ENCODE peak calls at places on chromosomes 3 and 15, in five cellular contexts. X, O, I, S and F are unnamed samples.
A peak's percentile ranks its signal among the peaks of the same experiment; 100 is the strongest.

GRCh38 chr3:58577269-58577821 is at the start of gene FAM107A:
- DNase-seq in I (peak; percentile 63), O (no peak), X (no peak), S (peak; percentile 58), F (peak; percentile 57)

GRCh38 chr3:115518100-115518852 is 105.0 kb upstream of the GAP43 start:
- DNase-seq in S (no peak), X (no peak), O (peak; percentile 43), I (peak; percentile 78), F (no peak)

GRCh38 chr15:70234256-70234965 is 136.7 kb upstream of the TLE3 start:
- DNase-seq in X (no peak), O (no peak), I (peak; percentile 79), S (no peak), F (no peak)

GRCh38 chr3:196322-197153 is at the start of gene CHL1:
- DNase-seq in X (no peak), S (no peak), O (no peak), I (no peak), F (no peak)

GRCh38 chr3:30078736-30079135 is 527.7 kb upstream of the TGFBR2 start:
- DNase-seq in O (no peak), S (no peak), X (no peak), I (no peak), F (no peak)

GRCh38 chr3:126551066-126551838 is 7.5 kb downstream of the C3orf22 start:
- DNase-seq in S (no peak), I (no peak), X (no peak), O (no peak), F (no peak)

GRCh38 chr3:172223870-172224269 is 184.5 kb downstream of the FNDC3B start:
- DNase-seq in X (no peak), S (no peak), I (no peak), O (peak; percentile 71), F (no peak)

GRCh38 chr3:119352235-119352634 is 58.1 kb downstream of the ARHGAP31 start:
- DNase-seq in O (no peak), S (no peak), X (no peak), I (peak; percentile 58), F (no peak)

GRCh38 chr15:66040211-66040892 is 171.1 kb downstream of the RAB11A start:
- DNase-seq in I (no peak), X (no peak), S (no peak), O (no peak), F (no peak)

GRCh38 chr15:33638439-33638838 is 327.7 kb downstream of the RYR3 start:
- DNase-seq in S (no peak), I (no peak), O (no peak), X (no peak), F (no peak)

GRCh38 chr15:55914446-55914845 is 79.0 kb downstream of the NEDD4 start:
- DNase-seq in O (no peak), S (no peak), X (no peak), I (peak; percentile 45), F (no peak)

GRCh38 chr15:74275957-74276356 is 39.8 kb downstream of the CCDC33 start:
- DNase-seq in O (no peak), S (no peak), I (no peak), X (no peak), F (no peak)

GRCh38 chr3:121956363-121956762 is 62.2 kb downstream of the SLC15A2 start:
- DNase-seq in I (no peak), O (no peak), X (no peak), S (no peak), F (no peak)

GRCh38 chr3:126654571-126655393 is at the start of gene TXNRD3:
- DNase-seq in I (peak; percentile 67), S (peak; percentile 68), X (peak; percentile 48), O (peak; percentile 66), F (peak; percentile 70)

GRCh38 chr15:74545776-74546656 is 5.0 kb downstream of the ARID3B start:
- DNase-seq in S (peak; percentile 90), O (peak; percentile 90), I (peak; percentile 99), X (peak; percentile 91), F (peak; percentile 96)

GRCh38 chr3:5233026-5233425 is 45.5 kb downstream of the EDEM1 start:
- DNase-seq in I (no peak), X (no peak), S (no peak), O (no peak), F (no peak)

GRCh38 chr3:143118630-143119008 is 952 bp upstream of the CHST2 start:
- DNase-seq in O (no peak), X (no peak), S (no peak), I (no peak), F (no peak)

GRCh38 chr3:124563376-124563775 is 166.9 kb upstream of the UMPS start:
- DNase-seq in O (no peak), S (no peak), I (no peak), X (no peak), F (no peak)

GRCh38 chr15:75356006-75356405 is 9.2 kb downstream of the NEIL1 start:
- DNase-seq in I (no peak), O (no peak), S (no peak), X (no peak), F (no peak)

GRCh38 chr15:58585668-58586461 is 154.1 kb downstream of the LIPC start:
- DNase-seq in I (no peak), S (no peak), X (no peak), O (no peak), F (no peak)

GRCh38 chr3:115758076-115758763 is 134.9 kb downstream of the GAP43 start:
- DNase-seq in I (peak; percentile 47), O (peak; percentile 41), X (no peak), S (no peak), F (no peak)

GRCh38 chr15:31344824-31345605 is 18.4 kb downstream of the KLF13 start:
- DNase-seq in S (no peak), I (no peak), O (no peak), X (no peak), F (no peak)

GRCh38 chr3:148211725-148212124 is 486.0 kb upstream of the AGTR1 start:
- DNase-seq in I (peak; percentile 53), S (no peak), X (no peak), O (no peak), F (no peak)

GRCh38 chr15:35383511-35383910 is 162.5 kb downstream of the DPH6 start:
- DNase-seq in S (no peak), I (no peak), O (no peak), X (no peak), F (no peak)

GRCh38 chr15:39194431-39194830 is 386.4 kb upstream of the THBS1 start:
- DNase-seq in S (no peak), I (peak; percentile 83), X (no peak), O (no peak), F (no peak)

GRCh38 chr3:8659242-8659641 is 14.6 kb upstream of the SSUH2 start:
- DNase-seq in O (no peak), X (no peak), S (no peak), I (no peak), F (no peak)

GRCh38 chr3:167837430-167837829 is 101.9 kb downstream of the SERPINI1 start:
- DNase-seq in O (no peak), S (no peak), I (no peak), X (no peak), F (no peak)

GRCh38 chr15:65245096-65245849 is 34.0 kb upstream of the CILP start:
- DNase-seq in I (peak; percentile 39), S (no peak), X (no peak), O (no peak), F (peak; percentile 26)

GRCh38 chr3:39279745-39280517 is at the start of gene CX3CR1:
- DNase-seq in X (no peak), S (no peak), I (no peak), O (no peak), F (no peak)

GRCh38 chr3:170703121-170703588 is 117.3 kb upstream of the SLC7A14 start:
- DNase-seq in S (no peak), I (peak; percentile 95), X (no peak), O (no peak), F (no peak)

GRCh38 chr3:115975353-115975752 is 352.0 kb downstream of the GAP43 start:
- DNase-seq in S (no peak), I (peak; percentile 94), O (peak; percentile 68), X (no peak), F (no peak)

GRCh38 chr3:16512435-16513140 is 911 bp downstream of the RFTN1 start:
- DNase-seq in S (peak; percentile 41), I (peak; percentile 26), O (no peak), X (peak; percentile 14), F (no peak)

GRCh38 chr3:189712906-189713483 is 81.8 kb downstream of the TP63 start:
- DNase-seq in O (peak; percentile 94), I (peak; percentile 12), X (no peak), S (no peak), F (no peak)

GRCh38 chr3:17808994-17809393 is 66.6 kb upstream of the TBC1D5 start:
- DNase-seq in X (no peak), O (no peak), S (no peak), I (peak; percentile 56), F (no peak)

GRCh38 chr3:29759443-29760033 is 478.7 kb downstream of the RBMS3 start:
- DNase-seq in O (no peak), I (peak; percentile 66), X (no peak), S (no peak), F (no peak)

GRCh38 chr3:184314700-184315505 is 497 bp downstream of the EIF4G1 start:
- DNase-seq in I (peak; percentile 77), S (peak; percentile 70), X (peak; percentile 37), O (no peak), F (peak; percentile 84)

GRCh38 chr3:110944782-110945181 is 126.8 kb upstream of the NECTIN3 start:
- DNase-seq in S (no peak), X (no peak), I (no peak), O (no peak), F (no peak)

GRCh38 chr3:139318826-139319225 is 25.0 kb upstream of the MRPS22 start:
- DNase-seq in X (no peak), S (no peak), I (no peak), O (no peak), F (no peak)

GRCh38 chr3:113614402-113614801 is 82.0 kb downstream of the USF3 start:
- DNase-seq in O (no peak), X (no peak), I (no peak), S (no peak), F (no peak)